ENCODE peak calls at places on chromosomes 2 and 18, in five cellular contexts. S is A549, W is GM12878, N is K562, Q is SK-N-SH. R is an unnamed sample.

GRCh38 chr18:11512096-11513030 is 97.0 kb upstream of the SLC35G4 start:
- DNase-seq in S (peak; percentile 49), Q (no peak), N (no peak), W (no peak), R (no peak)

GRCh38 chr2:152245653-152246052 is 70.1 kb upstream of the STAM2 start:
- DNase-seq in W (no peak), N (no peak), Q (no peak), S (no peak), R (no peak)

GRCh38 chr2:181466661-181467576 is 9.7 kb downstream of the ITGA4 start:
- DNase-seq in Q (peak; percentile 15), W (no peak), S (peak; percentile 51), N (peak; percentile 63), R (peak; percentile 63)

GRCh38 chr18:57208056-57208455 is 61.2 kb downstream of the BOD1L2 start:
- DNase-seq in N (no peak), W (no peak), S (no peak), Q (no peak), R (no peak)

GRCh38 chr18:69586581-69586980 is 185.9 kb downstream of the DOK6 start:
- DNase-seq in S (no peak), W (no peak), N (no peak), Q (no peak), R (no peak)

GRCh38 chr2:199861116-199861774 is 10.3 kb upstream of the FTCDNL1 start:
- DNase-seq in N (peak; percentile 11), Q (peak; percentile 18), S (peak; percentile 27), W (no peak), R (peak; percentile 38)

GRCh38 chr2:134365356-134365755 is 111.5 kb downstream of the MGAT5 start:
- DNase-seq in W (no peak), N (peak; percentile 47), Q (no peak), S (peak; percentile 20), R (no peak)

GRCh38 chr18:23324861-23325260 is 128.2 kb upstream of the RIOK3 start:
- DNase-seq in N (no peak), W (no peak), S (no peak), Q (no peak), R (no peak)

GRCh38 chr2:189533274-189534035 is 47.1 kb downstream of the SLC40A1 start:
- DNase-seq in W (no peak), S (no peak), N (no peak), Q (no peak), R (no peak)

GRCh38 chr2:66901344-66901743 is 466.4 kb downstream of the MEIS1 start:
- DNase-seq in S (no peak), N (no peak), W (no peak), Q (no peak), R (no peak)

GRCh38 chr18:62119884-62120283 is 67.0 kb downstream of the PIGN start:
- DNase-seq in N (no peak), Q (no peak), W (no peak), S (no peak), R (no peak)

GRCh38 chr2:224222320-224222719 is 179.6 kb downstream of the FAM124B start:
- DNase-seq in Q (no peak), S (peak; percentile 35), W (no peak), N (no peak), R (peak; percentile 8)

GRCh38 chr2:59998324-59998723 is 555.1 kb downstream of the BCL11A start:
- DNase-seq in S (no peak), W (no peak), Q (no peak), N (no peak), R (no peak)

GRCh38 chr2:191064590-191064989 is 50.6 kb upstream of the STAT1 start:
- DNase-seq in W (no peak), Q (no peak), S (no peak), N (no peak), R (no peak)

GRCh38 chr2:151299940-151300539 is 10.6 kb upstream of the NMI start:
- DNase-seq in S (no peak), Q (no peak), N (no peak), W (no peak), R (peak; percentile 12)

GRCh38 chr2:65436169-65436824 is 3.9 kb upstream of the SPRED2 start:
- DNase-seq in S (peak; percentile 84), W (no peak), Q (peak; percentile 87), N (peak; percentile 93), R (peak; percentile 96)

DNA sequence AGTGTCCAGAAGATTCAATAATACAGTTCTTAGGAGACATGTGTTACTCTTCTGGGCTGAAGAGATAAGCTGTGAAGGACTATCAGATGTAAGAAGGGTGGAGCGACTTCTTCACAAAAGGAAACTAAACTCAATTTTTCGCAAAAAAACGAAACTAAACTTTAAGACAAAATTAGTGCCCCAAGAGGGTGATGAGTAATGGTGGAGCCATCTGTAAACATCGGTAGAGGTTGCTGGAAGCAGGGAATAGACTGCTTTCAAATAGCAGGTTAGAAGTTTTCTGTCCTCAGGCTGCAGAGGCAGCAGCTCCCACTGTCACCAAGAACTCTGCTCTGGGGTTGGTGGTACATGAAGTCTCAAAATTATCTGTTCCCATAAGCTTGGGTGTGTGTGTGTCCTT is 111.6 kb upstream of the TACR1 start:
- DNase-seq in W (no peak), N (peak; percentile 5), Q (no peak), S (peak; percentile 9), R (peak; percentile 57)
- TF ChIP-seq USF2 in W (no peak), N (no peak), Q (no peak), S (no peak), R (no peak)

GRCh38 chr2:130810490-130810889 is 26.2 kb upstream of the ARHGEF4 start:
- DNase-seq in W (no peak), N (no peak), Q (no peak), S (no peak), R (no peak)

GRCh38 chr2:130805613-130806012 is 31.1 kb upstream of the ARHGEF4 start:
- DNase-seq in W (no peak), Q (no peak), N (no peak), S (no peak), R (no peak)

GRCh38 chr2:130807659-130808385 is 28.9 kb upstream of the ARHGEF4 start:
- DNase-seq in Q (no peak), S (no peak), N (no peak), W (no peak), R (no peak)

GRCh38 chr2:130806370-130806769 is 30.3 kb upstream of the ARHGEF4 start:
- DNase-seq in Q (no peak), S (no peak), W (no peak), N (no peak), R (no peak)

DNA sequence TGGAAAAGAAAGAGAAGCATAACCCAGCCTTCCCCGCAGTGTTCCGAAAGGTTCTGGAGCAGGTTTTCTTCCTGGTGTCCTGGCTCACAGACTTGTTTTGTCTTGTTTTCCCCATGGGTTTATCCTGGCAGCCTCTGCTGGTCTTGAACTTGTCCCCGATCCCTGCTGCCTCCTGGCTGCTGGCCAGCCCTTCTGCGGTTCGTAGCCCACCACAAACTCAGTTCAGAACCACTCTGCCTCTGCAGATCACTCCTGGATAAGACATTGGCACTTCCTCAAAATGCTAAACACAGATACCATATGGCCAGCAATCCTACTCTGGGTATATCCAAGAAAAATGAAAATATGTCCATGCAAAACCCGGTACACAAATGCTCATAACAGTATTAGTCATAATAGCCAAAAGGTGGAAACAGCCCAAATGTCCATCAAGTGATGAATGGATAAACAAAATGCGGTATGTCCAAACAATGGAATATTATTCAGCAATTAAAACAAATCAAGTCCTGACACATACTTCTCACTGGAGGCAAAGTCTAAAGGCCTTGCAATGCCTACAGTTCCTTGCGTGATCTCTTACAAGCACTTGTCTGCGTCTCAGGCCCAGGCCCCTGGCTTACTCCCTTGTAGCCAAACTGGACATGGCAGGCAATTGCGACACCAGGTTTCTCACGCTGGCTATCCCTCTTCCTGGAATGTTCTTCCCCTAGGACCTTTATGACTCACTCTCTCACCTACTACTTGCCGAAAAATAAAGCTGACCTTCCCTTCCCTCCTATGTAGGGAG is 28.0 kb upstream of the ARHGEF4 start:
- DNase-seq in Q (no peak), W (no peak), N (no peak), S (peak; percentile 42), R (no peak)
- H3K4me1 ChIP-seq in Q (no peaks in the 10 kb centered on the region), W (no peaks in the 10 kb centered on the region), N (no peaks in the 10 kb centered on the region), S (peaks cover 7% of the 10 kb centered on the region), R (no peaks in the 10 kb centered on the region)

DNA sequence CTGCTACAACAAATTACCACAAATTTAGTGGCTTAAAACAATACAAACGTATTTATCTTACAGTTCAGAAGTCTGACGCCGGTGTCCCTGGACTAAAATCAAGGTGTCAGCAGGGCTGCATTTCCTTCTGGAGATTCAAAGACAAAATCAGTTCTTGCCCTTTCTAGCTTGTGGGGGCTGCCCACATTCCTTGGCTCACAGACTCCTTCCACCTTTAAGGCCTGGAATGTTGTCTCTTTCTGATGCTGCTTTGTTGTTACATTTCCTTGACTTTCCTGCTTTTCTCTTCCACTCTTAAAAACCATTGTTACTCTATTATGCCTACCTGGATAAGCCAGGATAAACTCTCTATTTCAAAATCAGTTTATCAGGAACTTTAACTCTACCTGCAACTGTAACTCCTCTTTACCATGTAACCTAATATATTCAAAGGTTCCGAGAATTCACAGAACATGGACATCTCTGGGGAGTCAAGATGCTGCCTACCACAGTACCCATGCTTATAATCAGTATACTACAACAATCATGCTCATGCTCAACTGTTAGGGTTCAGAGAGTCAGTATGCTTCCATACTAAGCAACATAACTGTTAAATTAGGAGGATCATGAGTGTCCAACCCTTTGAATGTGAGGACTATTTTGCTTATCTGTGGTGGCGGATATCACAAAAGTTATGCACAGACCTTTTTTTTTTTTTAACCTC is 27.4 kb downstream of the YES1 start:
- DNase-seq in Q (no peak), W (no peak), S (no peak), N (no peak), R (no peak)
- TF ChIP-seq USF2 in Q (no peak), W (no peak), S (no peak), N (no peak), R (no peak)

DNA sequence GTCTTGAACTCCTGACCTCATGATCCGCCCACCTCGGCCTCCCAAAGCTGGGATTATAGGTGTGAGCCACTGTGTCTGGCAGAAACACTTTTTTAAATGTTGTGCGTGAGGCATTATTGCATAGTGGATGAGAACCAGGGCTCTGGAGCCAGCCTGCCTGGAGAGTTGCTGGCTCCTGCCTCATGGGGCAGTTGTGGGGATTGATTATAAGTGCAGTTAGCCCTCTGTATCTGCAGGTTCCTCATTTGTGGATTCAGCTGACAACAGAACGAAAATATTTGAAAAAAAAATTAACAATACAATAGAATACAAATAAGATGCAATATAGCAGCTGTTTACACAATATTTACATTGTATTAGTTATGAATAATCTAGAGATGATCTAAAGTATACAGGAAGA is 129.4 kb upstream of the EML6 start:
- DNase-seq in Q (no peak), W (no peak), S (no peak), N (no peak), R (no peak)
- H3K4me1 ChIP-seq in Q (peaks cover 11% of the 10 kb centered on the region), W (peaks cover 73% of the 10 kb centered on the region), S (peaks cover 67% of the 10 kb centered on the region), N (peaks cover 64% of the 10 kb centered on the region), R (peaks cover 9% of the 10 kb centered on the region)